ENCODE peak calls at places on chromosomes 6 and 20, in five cellular contexts. W, C, K, V and F are unnamed samples.

GRCh38 chr6:37373822-37374514 is 20.2 kb downstream of the RNF8 start:
- DNase-seq in W (no peak), C (no peak), K (peak; percentile 44), V (no peak), F (no peak)

GRCh38 chr6:159213401-159213800 is 44.2 kb downstream of the FNDC1 start:
- DNase-seq in W (no peak), C (no peak), K (no peak), V (no peak), F (no peak)

GRCh38 chr20:6636209-6637159 is 131.0 kb upstream of the BMP2 start:
- DNase-seq in W (no peak), C (no peak), K (peak; percentile 89), V (peak; percentile 72), F (no peak)

GRCh38 chr20:45917790-45918141 is 5.8 kb upstream of the PLTP start:
- DNase-seq in W (no peak), C (no peak), K (peak; percentile 54), V (no peak), F (no peak)

GRCh38 chr6:69887026-69887425 is 20.7 kb downstream of the COL19A1 start:
- DNase-seq in W (no peak), C (no peak), K (peak; percentile 66), V (no peak), F (no peak)

GRCh38 chr6:136520520-136520919 is 29.7 kb downstream of the MAP7 start:
- DNase-seq in W (no peak), C (no peak), K (no peak), V (no peak), F (no peak)

GRCh38 chr6:97401533-97401932 is 118.5 kb upstream of the MMS22L start:
- DNase-seq in W (no peak), C (no peak), K (peak; percentile 89), V (no peak), F (no peak)

GRCh38 chr20:57459897-57460663 is 64.9 kb downstream of the CTCFL start:
- DNase-seq in W (no peak), C (no peak), K (no peak), V (no peak), F (no peak)

GRCh38 chr20:33757046-33757445 is 25.2 kb downstream of the ZNF341 start:
- DNase-seq in W (no peak), C (no peak), K (no peak), V (no peak), F (no peak)

GRCh38 chr6:136920858-136921520 is 1.1 kb upstream of the SLC35D3 start:
- DNase-seq in W (no peak), C (peak; percentile 31), K (peak; percentile 21), V (peak; percentile 90), F (no peak)

GRCh38 chr6:93059911-93060310 is 359.4 kb downstream of the EPHA7 start:
- DNase-seq in W (no peak), C (no peak), K (no peak), V (peak; percentile 65), F (no peak)

GRCh38 chr6:108576724-108577123 is 16.0 kb downstream of the FOXO3 start:
- DNase-seq in W (no peak), C (no peak), K (no peak), V (no peak), F (no peak)

GRCh38 chr20:47552996-47553395 is 51.3 kb downstream of the NCOA3 start:
- DNase-seq in W (no peak), C (no peak), K (no peak), V (no peak), F (no peak)